ENCODE peak calls at places on chromosomes 1 and 21, in four cellular contexts. T, J, Q and O are unnamed samples.

GRCh38 chr1:41314781-41315481 is 46.3 kb upstream of the FOXO6 start:
- DNase-seq in Q (no peak), J (peak; percentile 82), T (no peak), O (peak; percentile 74)

GRCh38 chr1:39670689-39671088 is 1.2 kb downstream of the NT5C1A start:
- DNase-seq in T (no peak), Q (no peak), J (no peak), O (no peak)

GRCh38 chr1:53369034-53369750 is 41.3 kb upstream of the LRP8 start:
- DNase-seq in T (no peak), Q (no peak), J (no peak), O (no peak)

GRCh38 chr1:202616355-202616910 is 93.8 kb downstream of the SYT2 start:
- DNase-seq in Q (no peak), J (no peak), T (no peak), O (no peak)

GRCh38 chr1:242129103-242129502 is 130.2 kb upstream of the MAP1LC3C start:
- DNase-seq in Q (peak; percentile 40), J (no peak), T (peak; percentile 19), O (no peak)

GRCh38 chr1:40948741-40949528 is 30.6 kb upstream of the CTPS1 start:
- DNase-seq in T (peak; percentile 55), Q (peak; percentile 78), J (peak; percentile 73), O (peak; percentile 80)

GRCh38 chr1:204268101-204268500 is 54.3 kb upstream of the GOLT1A start:
- DNase-seq in J (no peak), T (no peak), Q (no peak), O (no peak)

GRCh38 chr1:229027622-229028182 is 243.2 kb upstream of the RAB4A start:
- DNase-seq in Q (no peak), J (peak; percentile 95), T (no peak), O (peak; percentile 93)

GRCh38 chr1:160071289-160071688 is 1.3 kb upstream of the KCNJ10 start:
- DNase-seq in T (no peak), J (no peak), Q (no peak), O (no peak)

GRCh38 chr1:38958967-38959366 is 17.3 kb upstream of the RHBDL2 start:
- DNase-seq in Q (no peak), T (no peak), J (peak; percentile 55), O (peak; percentile 56)

GRCh38 chr1:7149080-7149838 is 364.0 kb downstream of the CAMTA1 start:
- DNase-seq in J (peak; percentile 8), Q (no peak), T (no peak), O (peak; percentile 3)

GRCh38 chr1:225962440-225962975 is 21.5 kb upstream of the LEFTY2 start:
- DNase-seq in Q (peak; percentile 71), T (peak; percentile 82), J (peak; percentile 33), O (peak; percentile 24)

GRCh38 chr1:192476802-192477298 is 98.7 kb upstream of the RGS1 start:
- DNase-seq in J (peak; percentile 86), Q (no peak), T (peak; percentile 15), O (peak; percentile 87)

GRCh38 chr1:150557813-150558212 is 8.6 kb downstream of the ADAMTSL4 start:
- DNase-seq in J (no peak), T (no peak), Q (no peak), O (no peak)

GRCh38 chr1:180244840-180245239 is 14.8 kb downstream of the LHX4 start:
- DNase-seq in T (no peak), Q (no peak), J (no peak), O (no peak)

GRCh38 chr1:67584938-67585337 is 100.1 kb upstream of the GADD45A start:
- DNase-seq in J (no peak), T (no peak), Q (no peak), O (no peak)

GRCh38 chr1:201346337-201346939 is 31.0 kb downstream of the TNNT2 start:
- DNase-seq in T (no peak), J (peak; percentile 65), Q (peak; percentile 63), O (peak; percentile 67)

GRCh38 chr1:58754056-58754613 is 29.7 kb downstream of the JUN start:
- DNase-seq in J (no peak), Q (no peak), T (no peak), O (no peak)

GRCh38 chr21:38534591-38534990 is 36.3 kb upstream of the ERG start:
- DNase-seq in Q (no peak), J (no peak), T (no peak), O (no peak)

GRCh38 chr1:201628490-201628889 is 89.6 kb downstream of the NAV1 start:
- DNase-seq in Q (no peak), T (no peak), J (no peak), O (no peak)

GRCh38 chr1:159088050-159088449 is 11.5 kb upstream of the AIM2 start:
- DNase-seq in T (no peak), Q (peak; percentile 31), J (peak; percentile 75), O (peak; percentile 80)

GRCh38 chr1:175373786-175374623 is 181.4 kb upstream of the KIAA0040 start:
- DNase-seq in J (peak; percentile 38), Q (peak; percentile 12), T (peak; percentile 58), O (peak; percentile 5)

GRCh38 chr1:148318123-148318899 is 164.8 kb downstream of the PPIAL4G start:
- DNase-seq in T (peak; percentile 69), J (peak; percentile 64), Q (no peak), O (peak; percentile 36)

GRCh38 chr1:88973520-88974137 is 18.8 kb downstream of the KYAT3 start:
- DNase-seq in Q (peak; percentile 25), J (peak; percentile 59), T (no peak), O (peak; percentile 60)

GRCh38 chr1:108053291-108054023 is 88.5 kb upstream of the VAV3 start:
- DNase-seq in T (no peak), J (peak; percentile 74), Q (no peak), O (peak; percentile 75)

GRCh38 chr1:3501856-3502665 is 47.6 kb downstream of the ARHGEF16 start:
- DNase-seq in T (peak; percentile 74), J (peak; percentile 64), Q (peak; percentile 51), O (peak; percentile 54)

GRCh38 chr1:147808025-147808424 is 47.6 kb upstream of the GJA5 start:
- DNase-seq in Q (no peak), T (no peak), J (peak; percentile 73), O (peak; percentile 84)

GRCh38 chr1:211009944-211010343 is 124.0 kb downstream of the KCNH1 start:
- DNase-seq in J (no peak), Q (no peak), T (no peak), O (no peak)
- TF ChIP-seq CTCF in J (no peak), Q (no peak), T (no peak), O (no peak)

GRCh38 chr1:56967900-56968832 is 2.4 kb upstream of the C8B start:
- DNase-seq in T (peak; percentile 11), Q (peak; percentile 11), J (peak; percentile 63), O (peak; percentile 37)
- TF ChIP-seq CTCF in T (no peak), Q (peak; percentile 27), J (peak; percentile 76), O (peak; percentile 51)

GRCh38 chr1:220485131-220485530 is 42.8 kb upstream of the MARK1 start:
- DNase-seq in J (no peak), T (no peak), Q (no peak), O (no peak)
- TF ChIP-seq CTCF in J (no peak), T (no peak), Q (no peak), O (no peak)

GRCh38 chr1:114758251-114758832 is 558 bp upstream of the CSDE1 start:
- DNase-seq in J (peak; percentile 23), Q (no peak), T (no peak), O (no peak)
- TF ChIP-seq CTCF in J (no peak), Q (no peak), T (no peak), O (no peak)

GRCh38 chr1:214321686-214322453 is 40.9 kb downstream of the SMYD2 start:
- DNase-seq in J (no peak), T (no peak), Q (no peak), O (no peak)
- TF ChIP-seq CTCF in J (no peak), T (no peak), Q (no peak), O (no peak)

DNA sequence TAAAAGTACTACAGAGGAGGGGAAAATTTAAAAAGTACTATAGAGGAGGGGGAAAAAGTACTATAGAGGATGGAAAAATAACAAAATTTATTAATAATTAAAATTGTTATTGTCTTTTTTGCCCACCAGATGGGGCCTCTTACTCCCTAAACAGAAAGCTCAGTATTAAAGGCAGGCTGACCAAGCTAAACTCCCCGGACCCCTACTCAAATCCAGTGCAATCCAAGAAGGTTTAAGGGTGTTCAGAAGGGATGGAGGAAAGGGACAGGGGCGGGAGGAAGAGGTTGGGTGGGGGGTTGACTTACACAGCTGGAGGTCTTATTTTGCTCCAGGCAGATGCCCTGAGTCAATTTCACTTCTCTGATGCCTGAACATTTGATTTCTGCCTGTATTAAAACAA is 13.7 kb downstream of the CD34 start:
- DNase-seq in T (no peak), J (peak; percentile 44), Q (no peak), O (peak; percentile 52)
- TF ChIP-seq CTCF in T (no peak), J (peak; percentile 43), Q (peak; percentile 60), O (peak; percentile 33)

GRCh38 chr1:37765937-37766664 is 1.2 kb upstream of the EPHA10 start:
- DNase-seq in T (no peak), J (no peak), Q (peak; percentile 22), O (no peak)
- TF ChIP-seq CTCF in T (no peak), J (no peak), Q (peak; percentile 13), O (no peak)